ENCODE peak calls at places on chromosome 11, in eight cellular contexts. Q is ovary, I is A549, W is stomach, V is K562, D is SK-N-SH, B is transverse colon, R is suprapubic skin. U is an unnamed sample.

GRCh38 chr11:15101072-15101701 is 13.5 kb upstream of the INSC start:
- DNase-seq in Q (no peak), I (peak), W (peak), V (peak), D (peak), B (peak), R (no peak), U (peak)

GRCh38 chr11:134367781-134368180 is 36.0 kb downstream of the GLB1L2 start:
- DNase-seq in Q (no peak), I (no peak), W (no peak), V (no peak), D (no peak), B (no peak), R (peak), U (no peak)

GRCh38 chr11:61532136-61533038 is 23.8 kb downstream of the LRRC10B start:
- DNase-seq in Q (no peak), I (peak), W (peak), V (peak), D (peak), B (peak), R (no peak), U (no peak)

GRCh38 chr11:94553938-94554337 is 10.2 kb downstream of the FUT4 start:
- DNase-seq in Q (no peak), I (no peak), W (peak), V (no peak), D (no peak), B (no peak), R (no peak), U (no peak)

GRCh38 chr11:20357150-20357549 is 6.4 kb upstream of the HTATIP2 start:
- DNase-seq in Q (no peak), I (no peak), W (no peak), V (no peak), D (no peak), B (no peak), R (no peak), U (no peak)

GRCh38 chr11:36394056-36394455 is 98.0 kb downstream of the PRR5L start:
- DNase-seq in Q (no peak), I (no peak), W (no peak), V (no peak), D (no peak), B (no peak), R (no peak), U (no peak)

GRCh38 chr11:104073950-104074349 is 37.5 kb downstream of the DDI1 start:
- DNase-seq in Q (no peak), I (peak), W (no peak), V (no peak), D (no peak), B (no peak), R (no peak), U (no peak)

GRCh38 chr11:3353066-3353465 is 25.9 kb downstream of the ZNF195 start:
- DNase-seq in Q (no peak), I (no peak), W (no peak), V (no peak), D (no peak), B (no peak), R (no peak), U (no peak)

GRCh38 chr11:75311858-75312288 is 39.6 kb downstream of the ARRB1 start:
- DNase-seq in Q (no peak), I (no peak), W (peak), V (no peak), D (peak), B (peak), R (peak), U (peak)

GRCh38 chr11:130246719-130247118 is 68.0 kb downstream of the ZBTB44 start:
- DNase-seq in Q (no peak), I (no peak), W (no peak), V (no peak), D (no peak), B (no peak), R (no peak), U (no peak)

GRCh38 chr11:69166186-69167115 is 10.7 kb downstream of the SMIM38 start:
- DNase-seq in Q (no peak), I (peak), W (no peak), V (peak), D (peak), B (no peak), R (no peak), U (no peak)

GRCh38 chr11:70921804-70922203 is 330.6 kb downstream of the SHANK2 start:
- DNase-seq in Q (no peak), I (no peak), W (no peak), V (no peak), D (no peak), B (no peak), R (no peak), U (no peak)

GRCh38 chr11:121334973-121335711 is 42.6 kb downstream of the SC5D start:
- DNase-seq in Q (peak), I (no peak), W (no peak), V (no peak), D (no peak), B (no peak), R (no peak), U (no peak)

GRCh38 chr11:110027627-110028371 is 65.4 kb upstream of the ZC3H12C start:
- DNase-seq in Q (no peak), I (no peak), W (no peak), V (no peak), D (no peak), B (no peak), R (no peak), U (no peak)

GRCh38 chr11:12286606-12287005 is 90.8 kb upstream of the PARVA start:
- DNase-seq in Q (no peak), I (no peak), W (peak), V (no peak), D (no peak), B (no peak), R (peak), U (no peak)

DNA sequence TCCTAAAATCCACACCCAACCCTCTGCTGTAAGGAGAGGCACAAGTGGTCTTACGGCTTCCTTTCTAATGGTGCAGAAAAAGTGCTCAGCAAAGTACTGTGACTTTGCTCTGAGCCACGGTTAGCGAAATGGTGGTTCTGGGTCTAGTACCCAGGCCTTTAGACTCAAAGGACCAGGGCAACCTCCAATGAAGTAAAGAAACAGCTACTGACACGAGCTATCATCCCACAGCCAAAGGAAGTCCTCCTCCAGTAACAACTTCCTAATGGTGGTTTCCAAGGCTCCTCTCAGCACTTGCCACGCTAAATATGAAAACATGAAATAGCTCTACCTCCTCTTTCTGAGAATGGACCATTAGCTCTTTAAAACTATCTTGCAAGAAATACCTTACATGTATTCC is 122.5 kb downstream of the ETS1 start:
- DNase-seq in Q (no peak), I (no peak), W (no peak), V (no peak), D (no peak), B (no peak), R (no peak), U (peak)
- TF ChIP-seq EP300 in Q (no peak), I (no peak), W (no peak), V (no peak), D (no peak), B (no peak), R (no peak), U (no peak)

DNA sequence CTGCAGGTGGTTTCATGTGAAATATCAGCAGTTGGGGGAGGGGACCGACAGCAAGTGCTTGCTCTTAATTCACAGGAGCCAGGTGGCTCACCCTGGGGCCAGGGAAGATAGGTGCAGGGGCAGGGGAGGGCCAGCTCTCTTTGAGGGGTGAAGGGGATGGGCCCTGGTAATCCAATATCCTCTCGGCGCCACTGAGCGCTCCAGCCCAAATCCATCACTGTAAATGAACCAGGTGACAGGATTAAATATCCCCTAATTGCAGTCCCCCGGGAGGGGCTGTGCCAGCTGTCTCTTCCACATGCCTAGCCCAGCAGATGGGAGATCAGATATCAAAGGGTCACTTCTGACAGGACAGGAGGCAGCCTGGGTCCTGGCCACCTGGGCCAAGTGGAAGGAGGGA is 531.8 kb upstream of the CADM1 start:
- DNase-seq in Q (no peak), I (no peak), W (no peak), V (no peak), D (peak), B (no peak), R (no peak), U (peak)
- TF ChIP-seq EP300 in Q (no peak), I (no peak), W (no peak), V (no peak), D (no peak), B (no peak), R (no peak), U (no peak)

GRCh38 chr11:72585762-72586590 is 88.2 kb downstream of the PDE2A start:
- DNase-seq in Q (peak), I (peak), W (peak), V (peak), D (peak), B (peak), R (peak), U (no peak)
- TF ChIP-seq EP300 in Q (no peak), I (no peak), W (no peak), V (no peak), D (no peak), B (no peak), R (no peak), U (no peak)

DNA sequence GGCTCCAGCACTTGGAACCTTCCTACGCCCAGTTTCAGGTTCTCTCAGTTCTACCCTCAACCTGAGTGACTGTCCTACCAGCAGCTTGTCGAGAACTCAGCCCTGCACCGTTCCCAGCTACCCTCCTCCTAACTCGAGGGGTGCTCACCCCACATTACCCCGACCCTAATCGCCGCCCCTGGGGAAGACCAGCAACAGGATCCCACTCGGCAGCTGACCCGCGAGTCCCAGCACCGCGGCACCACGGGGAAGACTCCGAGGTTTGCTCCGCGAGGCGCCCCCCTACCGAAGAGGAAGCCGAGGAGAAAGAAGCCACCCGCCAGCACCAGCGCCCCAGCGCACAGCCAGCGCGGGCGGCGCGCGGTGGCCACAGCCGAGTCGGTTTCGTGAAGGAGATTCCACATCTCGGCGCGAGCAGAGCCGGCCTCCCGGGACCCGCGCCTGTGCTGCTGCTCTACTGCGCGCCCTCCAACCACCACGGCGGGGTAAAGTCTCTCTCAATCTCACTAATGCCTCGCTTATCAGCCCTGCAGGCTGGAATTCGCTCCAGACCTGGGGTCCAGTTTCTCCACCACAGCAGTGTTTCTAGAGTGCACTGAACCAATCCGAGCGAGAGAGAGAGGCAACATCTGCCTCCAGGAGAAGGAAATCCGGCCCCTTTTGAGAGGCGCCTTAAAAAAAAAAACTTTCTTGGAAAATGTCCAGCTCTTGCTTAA is at the start of gene FOLH1:
- DNase-seq in Q (peak), I (peak), W (no peak), V (peak), D (peak), B (no peak), R (no peak), U (no peak)
- TF ChIP-seq EP300 in Q (no peak), I (no peak), W (no peak), V (no peak), D (no peak), B (no peak), R (no peak), U (no peak)

DNA sequence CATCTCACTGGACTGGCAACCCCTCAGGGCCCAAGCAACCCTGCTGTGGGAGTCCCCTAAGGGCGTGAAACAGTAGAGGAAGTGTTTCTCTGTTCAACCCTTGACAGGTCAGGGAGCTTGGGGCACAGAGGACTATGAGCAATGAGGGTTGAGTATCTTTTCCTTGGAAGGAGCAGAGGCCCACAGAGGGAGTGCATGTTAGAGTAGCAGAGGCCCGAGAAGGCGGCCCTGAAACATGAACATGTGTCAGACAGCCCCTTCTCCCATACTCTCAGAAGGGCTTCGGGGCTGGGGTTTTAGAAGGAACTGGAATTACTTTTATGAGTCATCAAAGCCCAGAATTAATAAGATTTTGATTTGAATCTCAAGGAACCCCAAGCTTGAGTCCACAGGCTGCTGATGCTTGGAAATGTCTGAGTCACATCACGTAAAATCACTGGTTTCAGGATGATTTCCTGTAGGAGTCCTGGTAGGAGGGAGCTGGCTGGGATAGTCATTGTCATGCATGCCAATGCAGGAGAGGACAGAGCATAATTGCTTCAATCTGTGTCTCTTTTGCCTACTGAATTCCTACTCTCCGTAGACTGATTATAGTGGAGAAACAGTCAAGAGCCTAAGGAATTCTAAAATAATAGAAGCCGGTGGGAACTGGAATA is 22.6 kb downstream of the C11orf71 start:
- DNase-seq in Q (no peak), I (no peak), W (no peak), V (no peak), D (no peak), B (no peak), R (no peak), U (no peak)
- TF ChIP-seq EP300 in Q (no peak), I (no peak), W (no peak), V (no peak), D (no peak), B (no peak), R (no peak), U (no peak)

GRCh38 chr11:46665356-46665755 is 35.1 kb downstream of the ARHGAP1 start:
- DNase-seq in Q (no peak), I (no peak), W (no peak), V (no peak), D (no peak), B (no peak), R (no peak), U (no peak)

GRCh38 chr11:46669606-46670243 is 30.7 kb downstream of the ARHGAP1 start:
- DNase-seq in Q (no peak), I (peak), W (peak), V (peak), D (peak), B (no peak), R (peak), U (no peak)

GRCh38 chr11:46666982-46667590 is 33.3 kb downstream of the ARHGAP1 start:
- DNase-seq in Q (peak), I (no peak), W (no peak), V (no peak), D (no peak), B (no peak), R (peak), U (no peak)

GRCh38 chr11:46666516-46666915 is 33.9 kb downstream of the ARHGAP1 start:
- DNase-seq in Q (no peak), I (no peak), W (no peak), V (no peak), D (no peak), B (no peak), R (peak), U (no peak)

GRCh38 chr11:46668480-46669085 is 31.8 kb downstream of the ARHGAP1 start:
- DNase-seq in Q (no peak), I (no peak), W (no peak), V (no peak), D (no peak), B (no peak), R (peak), U (no peak)
- TF ChIP-seq EP300 in Q (no peak), I (no peak), W (no peak), V (no peak), D (no peak), B (no peak), R (no peak), U (no peak)

DNA sequence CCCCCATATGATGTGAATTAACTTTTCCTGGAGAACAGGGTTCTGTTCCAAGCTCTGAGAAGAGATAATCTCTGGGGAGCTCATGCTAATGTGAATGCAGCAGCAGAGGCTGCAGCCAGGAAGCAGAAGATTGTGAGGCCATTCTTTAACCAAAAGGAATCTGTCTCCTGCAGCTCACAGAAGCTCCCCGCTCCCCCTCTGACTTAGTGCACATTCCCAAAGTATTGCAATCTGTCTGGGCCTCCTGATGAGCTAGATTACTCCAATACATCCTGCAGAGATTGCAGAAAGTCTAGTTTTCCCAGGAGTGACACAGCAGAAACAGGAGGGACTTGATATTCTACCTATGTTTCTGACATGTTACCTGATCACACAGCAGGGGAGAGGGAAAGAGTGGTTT is 420.6 kb upstream of the FAT3 start:
- DNase-seq in Q (no peak), I (no peak), W (no peak), V (no peak), D (peak), B (no peak), R (no peak), U (no peak)
- TF ChIP-seq EP300 in Q (no peak), I (no peak), W (no peak), V (no peak), D (no peak), B (no peak), R (no peak), U (no peak)

GRCh38 chr11:123000721-123001120 is 19.1 kb upstream of the BSX start:
- DNase-seq in Q (no peak), I (no peak), W (no peak), V (no peak), D (no peak), B (no peak), R (no peak), U (no peak)
- TF ChIP-seq EP300 in Q (no peak), I (no peak), W (no peak), V (no peak), D (no peak), B (no peak), R (no peak), U (no peak)

U was measured in esophagus muscularis mucosa.